ENCODE peak calls at places on chromosomes 7 and 10, in four cellular contexts. One of them, this sample, is unnamed.

GRCh38 chr7:144057954-144058353 is 9.2 kb downstream of the OR2A5 start:
- DNase-seq in SK-N-SH: no peak
- DNase-seq in PC-9: no peak
- DNase-seq in MM.1S: no peak
- DNase-seq in this sample: no peak

GRCh38 chr10:78905940-78906308 is 162.8 kb upstream of the ZMIZ1 start:
- DNase-seq in SK-N-SH: no peak
- DNase-seq in PC-9: no peak
- DNase-seq in MM.1S: no peak
- DNase-seq in this sample: peak; percentile 19

GRCh38 chr7:43647772-43648643 is 65.1 kb downstream of the STK17A start:
- DNase-seq in SK-N-SH: peak; percentile 59
- DNase-seq in PC-9: peak; percentile 100
- DNase-seq in MM.1S: peak; percentile 9
- DNase-seq in this sample: peak; percentile 39

GRCh38 chr7:116591202-116592040 is 66.6 kb downstream of the CAV1 start:
- DNase-seq in SK-N-SH: peak; percentile 11
- DNase-seq in PC-9: no peak
- DNase-seq in MM.1S: peak; percentile 60
- DNase-seq in this sample: peak; percentile 24

GRCh38 chr7:87416682-87417587 is 58.5 kb downstream of the ABCB4 start:
- DNase-seq in SK-N-SH: peak; percentile 48
- DNase-seq in PC-9: no peak
- DNase-seq in MM.1S: peak; percentile 72
- DNase-seq in this sample: peak; percentile 86

GRCh38 chr10:29189272-29189671 is 99.6 kb upstream of the LYZL1 start:
- DNase-seq in SK-N-SH: no peak
- DNase-seq in PC-9: no peak
- DNase-seq in MM.1S: no peak
- DNase-seq in this sample: no peak

GRCh38 chr10:132543916-132544743 is 6.5 kb downstream of the INPP5A start:
- DNase-seq in SK-N-SH: no peak
- DNase-seq in PC-9: no peak
- DNase-seq in MM.1S: no peak
- DNase-seq in this sample: no peak

GRCh38 chr7:16657656-16658279 is 11.8 kb downstream of the BZW2 start:
- DNase-seq in SK-N-SH: no peak
- DNase-seq in PC-9: peak; percentile 83
- DNase-seq in MM.1S: no peak
- DNase-seq in this sample: peak; percentile 84

GRCh38 chr10:53601260-53601875 is 828.8 kb upstream of the MBL2 start:
- DNase-seq in SK-N-SH: peak; percentile 14
- DNase-seq in PC-9: peak; percentile 39
- DNase-seq in MM.1S: peak; percentile 63
- DNase-seq in this sample: peak; percentile 75

GRCh38 chr10:45495438-45496152 is 121.6 kb downstream of the ALOX5 start:
- DNase-seq in SK-N-SH: no peak
- DNase-seq in PC-9: no peak
- DNase-seq in MM.1S: no peak
- DNase-seq in this sample: no peak

GRCh38 chr10:45500798-45501197 is 126.8 kb downstream of the ALOX5 start:
- DNase-seq in SK-N-SH: no peak
- DNase-seq in PC-9: no peak
- DNase-seq in MM.1S: no peak
- DNase-seq in this sample: no peak

GRCh38 chr10:45501791-45502190 is 127.8 kb downstream of the ALOX5 start:
- DNase-seq in SK-N-SH: no peak
- DNase-seq in PC-9: no peak
- DNase-seq in MM.1S: no peak
- DNase-seq in this sample: no peak

GRCh38 chr10:45502458-45502857 is 128.4 kb downstream of the ALOX5 start:
- DNase-seq in SK-N-SH: no peak
- DNase-seq in PC-9: no peak
- DNase-seq in MM.1S: no peak
- DNase-seq in this sample: no peak

DNA sequence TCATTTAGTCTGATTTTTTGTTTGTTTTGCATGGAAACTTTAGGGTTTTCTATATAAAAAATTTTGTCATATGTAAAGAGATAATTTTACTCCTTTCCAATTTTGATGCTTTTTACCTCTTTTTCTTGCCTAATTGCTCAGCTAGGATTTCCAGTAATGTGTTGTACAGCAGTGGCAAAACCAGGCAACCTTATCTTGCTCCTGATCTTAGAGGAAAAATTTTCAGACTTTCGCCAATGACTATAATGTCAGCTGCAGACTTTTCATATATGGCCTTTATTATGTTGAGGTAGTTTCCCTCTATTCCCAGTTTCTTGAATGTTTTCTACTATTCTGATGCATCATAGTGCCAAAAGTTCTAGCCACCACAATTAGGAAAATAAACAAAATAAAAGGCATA is 126.3 kb downstream of the ALOX5 start:
- DNase-seq in SK-N-SH: no peak
- DNase-seq in PC-9: no peak
- DNase-seq in MM.1S: no peak
- DNase-seq in this sample: no peak
- H3F3A ChIP-seq in SK-N-SH: no peaks in the 10 kb centered on the region
- H3F3A ChIP-seq in PC-9: no peaks in the 10 kb centered on the region
- H3F3A ChIP-seq in MM.1S: no peaks in the 10 kb centered on the region
- H3F3A ChIP-seq in this sample: no peaks in the 10 kb centered on the region

GRCh38 chr7:66741-67140 is 125.6 kb upstream of the FAM20C start:
- DNase-seq in SK-N-SH: no peak
- DNase-seq in PC-9: no peak
- DNase-seq in MM.1S: no peak
- DNase-seq in this sample: no peak
- H4K20me1 ChIP-seq in SK-N-SH: no peaks in the 10 kb centered on the region
- H4K20me1 ChIP-seq in PC-9: no peaks in the 10 kb centered on the region
- H4K20me1 ChIP-seq in MM.1S: no peaks in the 10 kb centered on the region
- H4K20me1 ChIP-seq in this sample: no peaks in the 10 kb centered on the region

GRCh38 chr10:32960022-32960421 is 2.0 kb upstream of the ITGB1 start:
- DNase-seq in SK-N-SH: no peak
- DNase-seq in PC-9: no peak
- DNase-seq in MM.1S: no peak
- DNase-seq in this sample: no peak

GRCh38 chr10:32963102-32963501 is 5.1 kb upstream of the ITGB1 start:
- DNase-seq in SK-N-SH: no peak
- DNase-seq in PC-9: no peak
- DNase-seq in MM.1S: no peak
- DNase-seq in this sample: no peak

GRCh38 chr10:32961892-32962369 is 3.9 kb upstream of the ITGB1 start:
- DNase-seq in SK-N-SH: no peak
- DNase-seq in PC-9: peak; percentile 67
- DNase-seq in MM.1S: no peak
- DNase-seq in this sample: peak; percentile 74

GRCh38 chr10:32962541-32962940 is 4.5 kb upstream of the ITGB1 start:
- DNase-seq in SK-N-SH: no peak
- DNase-seq in PC-9: no peak
- DNase-seq in MM.1S: no peak
- DNase-seq in this sample: no peak

DNA sequence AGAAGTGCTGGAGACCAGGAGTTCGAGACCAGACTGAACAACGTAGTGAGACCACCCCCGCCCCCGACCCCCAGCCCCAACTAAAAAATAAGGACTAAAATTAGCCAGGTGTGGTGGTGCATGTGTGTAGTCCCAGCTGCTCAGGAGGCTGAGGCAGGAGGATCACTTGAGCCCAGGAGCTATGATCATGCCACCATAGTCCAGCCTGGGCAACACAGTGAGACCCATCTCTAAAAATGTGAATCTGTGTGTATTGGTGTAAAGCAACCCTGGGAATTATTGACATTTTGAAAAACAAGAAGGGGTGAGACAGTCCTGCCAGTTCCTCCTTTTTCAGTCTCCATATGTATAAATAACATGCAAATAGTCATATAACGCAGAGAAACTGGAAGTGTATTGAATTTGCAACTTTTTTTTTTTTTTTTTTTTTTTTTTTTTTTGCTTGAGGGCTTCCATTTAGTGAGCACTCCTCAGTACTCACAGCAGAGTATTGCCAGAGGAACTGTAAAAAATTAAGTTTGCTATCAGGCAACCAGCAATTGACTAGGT is 3.4 kb upstream of the ITGB1 start:
- DNase-seq in SK-N-SH: no peak
- DNase-seq in PC-9: no peak
- DNase-seq in MM.1S: no peak
- DNase-seq in this sample: no peak
- H3F3A ChIP-seq in SK-N-SH: peaks cover 30% of the 10 kb centered on the region
- H3F3A ChIP-seq in PC-9: peaks cover 4% of the 10 kb centered on the region
- H3F3A ChIP-seq in MM.1S: peaks cover 7% of the 10 kb centered on the region
- H3F3A ChIP-seq in this sample: no peaks in the 10 kb centered on the region

GRCh38 chr10:32943854-32944661 is 14.0 kb downstream of the ITGB1 start:
- DNase-seq in SK-N-SH: no peak
- DNase-seq in PC-9: no peak
- DNase-seq in MM.1S: no peak
- DNase-seq in this sample: peak; percentile 64

GRCh38 chr10:32940321-32941264 is 17.4 kb downstream of the ITGB1 start:
- DNase-seq in SK-N-SH: no peak
- DNase-seq in PC-9: no peak
- DNase-seq in MM.1S: no peak
- DNase-seq in this sample: no peak

GRCh38 chr10:32941357-32941756 is 16.7 kb downstream of the ITGB1 start:
- DNase-seq in SK-N-SH: no peak
- DNase-seq in PC-9: no peak
- DNase-seq in MM.1S: no peak
- DNase-seq in this sample: no peak

GRCh38 chr10:32943395-32943794 is 14.6 kb downstream of the ITGB1 start:
- DNase-seq in SK-N-SH: no peak
- DNase-seq in PC-9: no peak
- DNase-seq in MM.1S: no peak
- DNase-seq in this sample: no peak

GRCh38 chr10:32942081-32942480 is 15.9 kb downstream of the ITGB1 start:
- DNase-seq in SK-N-SH: no peak
- DNase-seq in PC-9: no peak
- DNase-seq in MM.1S: no peak
- DNase-seq in this sample: no peak
- H4K20me1 ChIP-seq in SK-N-SH: peaks cover 100% of the 10 kb centered on the region
- H4K20me1 ChIP-seq in PC-9: peaks cover 70% of the 10 kb centered on the region
- H4K20me1 ChIP-seq in MM.1S: no peaks in the 10 kb centered on the region
- H4K20me1 ChIP-seq in this sample: peaks cover 79% of the 10 kb centered on the region

GRCh38 chr7:77543910-77544309 is 6.8 kb downstream of the PTPN12 start:
- DNase-seq in SK-N-SH: no peak
- DNase-seq in PC-9: no peak
- DNase-seq in MM.1S: no peak
- DNase-seq in this sample: no peak
- H3F3A ChIP-seq in SK-N-SH: peaks cover 18% of the 10 kb centered on the region
- H3F3A ChIP-seq in PC-9: peaks cover 49% of the 10 kb centered on the region
- H3F3A ChIP-seq in MM.1S: no peaks in the 10 kb centered on the region
- H3F3A ChIP-seq in this sample: no peaks in the 10 kb centered on the region

GRCh38 chr10:32360241-32360640 is 13.3 kb upstream of the EPC1 start:
- DNase-seq in SK-N-SH: no peak
- DNase-seq in PC-9: no peak
- DNase-seq in MM.1S: no peak
- DNase-seq in this sample: no peak
- H4K20me1 ChIP-seq in SK-N-SH: no peaks in the 10 kb centered on the region
- H4K20me1 ChIP-seq in PC-9: no peaks in the 10 kb centered on the region
- H4K20me1 ChIP-seq in MM.1S: no peaks in the 10 kb centered on the region
- H4K20me1 ChIP-seq in this sample: no peaks in the 10 kb centered on the region

This sample was measured in GM23338.